ENCODE peak calls at places on chromosome 5, in eight cellular contexts. K, J, U, D, P, T, N and M are unnamed samples.

GRCh38 chr5:91170266-91170665 is 212.9 kb downstream of the ARRDC3 start:
- DNase-seq in K (no peak), J (no peak), U (peak; percentile 54), D (peak; percentile 74), P (peak; percentile 72), T (no peak), N (no peak), M (no peak)

GRCh38 chr5:10331341-10331796 is 22.1 kb upstream of the MARCHF6 start:
- DNase-seq in K (no peak), J (peak; percentile 58), U (peak; percentile 94), D (peak; percentile 81), P (no peak), T (no peak), N (no peak), M (no peak)

GRCh38 chr5:156256644-156257043 is 70.3 kb upstream of the SGCD start:
- DNase-seq in K (no peak), J (no peak), U (no peak), D (no peak), P (no peak), T (no peak), N (no peak), M (no peak)

GRCh38 chr5:172714491-172715420 is 56.2 kb downstream of the DUSP1 start:
- DNase-seq in K (peak; percentile 69), J (peak; percentile 93), U (peak; percentile 76), D (peak; percentile 47), P (peak; percentile 45), T (peak; percentile 69), N (peak; percentile 54), M (peak; percentile 64)

GRCh38 chr5:145957388-145957787 is 21.0 kb downstream of the SH3RF2 start:
- DNase-seq in K (no peak), J (no peak), U (no peak), D (no peak), P (no peak), T (no peak), N (no peak), M (no peak)

GRCh38 chr5:29550523-29550922 is 1643.0 kb upstream of the CDH6 start:
- DNase-seq in K (no peak), J (no peak), U (no peak), D (no peak), P (no peak), T (no peak), N (no peak), M (no peak)

GRCh38 chr5:77087484-77088291 is 603 bp upstream of the ZBED3 start:
- DNase-seq in K (no peak), J (peak; percentile 32), U (peak; percentile 81), D (peak; percentile 23), P (no peak), T (no peak), N (no peak), M (no peak)

GRCh38 chr5:34467436-34467835 is 188.7 kb upstream of the RAI14 start:
- DNase-seq in K (no peak), J (no peak), U (no peak), D (no peak), P (no peak), T (no peak), N (no peak), M (no peak)

GRCh38 chr5:96651948-96652753 is 10.0 kb upstream of the CAST start:
- DNase-seq in K (no peak), J (no peak), U (no peak), D (no peak), P (no peak), T (no peak), N (no peak), M (no peak)

GRCh38 chr5:111755942-111756353 is 1.0 kb downstream of the NREP start:
- DNase-seq in K (no peak), J (peak; percentile 33), U (peak; percentile 67), D (peak; percentile 67), P (no peak), T (no peak), N (no peak), M (no peak)

GRCh38 chr5:74865293-74865798 is 841 bp downstream of the FAM169A start:
- DNase-seq in K (no peak), J (no peak), U (no peak), D (no peak), P (no peak), T (no peak), N (no peak), M (peak; percentile 48)
- H3K27ac ChIP-seq in K (peak overlapping the region; percentile 90), J (no peak overlapping the region), U (peak overlapping the region; percentile 74), D (no peak overlapping the region), P (peak overlapping the region; percentile 60), T (no peak overlapping the region), N (peak overlapping the region; percentile 84), M (peak overlapping the region; percentile 71)

DNA sequence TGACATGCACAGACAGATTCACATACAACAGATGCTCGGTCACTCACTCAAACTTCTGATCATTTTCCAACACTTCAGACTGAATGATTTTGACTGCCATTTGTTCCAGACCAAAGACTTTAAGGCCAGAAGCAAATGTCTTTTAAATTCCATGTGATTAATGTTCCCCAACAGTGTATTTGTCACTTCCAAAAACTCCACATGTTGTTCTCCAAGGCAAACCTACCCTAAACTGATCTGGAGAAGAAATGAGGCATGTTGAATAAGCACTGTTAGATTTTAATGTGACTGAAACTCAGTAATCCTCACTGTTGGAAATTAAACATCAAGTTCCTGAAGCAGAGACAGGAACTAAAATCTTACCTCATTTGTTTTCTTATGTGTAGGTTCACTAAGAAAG is 366.7 kb downstream of the GABRG2 start:
- DNase-seq in K (no peak), J (no peak), U (no peak), D (no peak), P (no peak), T (no peak), N (no peak), M (no peak)
- H3K27ac ChIP-seq in K (no peak overlapping the region), J (no peak overlapping the region), U (no peak overlapping the region), D (no peak overlapping the region), P (no peak overlapping the region), T (no peak overlapping the region), N (no peak overlapping the region), M (no peak overlapping the region)

DNA sequence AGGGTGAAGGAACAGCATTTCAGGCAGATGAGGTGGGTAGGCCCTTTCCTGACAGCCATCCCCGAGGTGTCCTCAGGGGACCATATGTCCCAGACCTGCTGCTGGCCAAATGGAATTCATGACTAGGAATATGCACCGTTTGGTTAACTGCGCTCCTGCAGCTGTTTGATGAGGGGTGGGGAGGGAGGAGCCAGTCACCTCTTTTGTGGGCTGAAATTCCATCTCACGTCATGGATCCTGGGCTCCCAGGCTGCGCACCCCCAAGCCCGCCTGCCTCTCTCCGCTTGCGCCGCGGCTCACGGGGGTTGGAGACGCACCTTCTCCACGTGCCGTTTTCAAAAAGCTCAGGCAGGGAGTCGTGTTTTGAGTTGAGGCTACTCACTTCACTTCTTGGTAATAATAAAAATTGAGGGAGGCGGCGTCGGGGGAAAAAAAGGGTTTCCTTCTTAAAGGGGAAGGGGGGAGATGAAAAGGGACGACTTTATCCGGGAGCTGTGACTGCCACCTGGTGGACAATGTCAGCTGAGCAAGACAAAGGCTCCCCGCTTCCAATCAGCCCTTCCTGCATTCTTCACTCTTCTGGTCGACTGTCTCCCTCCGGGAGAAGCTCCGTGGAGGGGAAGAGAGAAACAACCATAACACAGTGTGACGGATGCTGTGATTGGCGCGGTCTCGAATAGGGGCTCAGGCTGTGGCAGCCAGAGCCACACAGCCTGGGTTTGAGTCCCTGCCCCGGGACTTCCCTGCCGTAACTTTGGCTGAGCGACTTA is 15.9 kb upstream of the C5orf47 start:
- DNase-seq in K (peak; percentile 80), J (peak; percentile 93), U (peak; percentile 88), D (peak; percentile 68), P (peak; percentile 54), T (peak; percentile 76), N (peak; percentile 33), M (peak; percentile 51)
- H3K27ac ChIP-seq in K (peak overlapping the region; percentile 60), J (no peak overlapping the region), U (peak overlapping the region; percentile 34), D (no peak overlapping the region), P (no peak overlapping the region), T (no peak overlapping the region), N (no peak overlapping the region), M (peak overlapping the region; percentile 63)

DNA sequence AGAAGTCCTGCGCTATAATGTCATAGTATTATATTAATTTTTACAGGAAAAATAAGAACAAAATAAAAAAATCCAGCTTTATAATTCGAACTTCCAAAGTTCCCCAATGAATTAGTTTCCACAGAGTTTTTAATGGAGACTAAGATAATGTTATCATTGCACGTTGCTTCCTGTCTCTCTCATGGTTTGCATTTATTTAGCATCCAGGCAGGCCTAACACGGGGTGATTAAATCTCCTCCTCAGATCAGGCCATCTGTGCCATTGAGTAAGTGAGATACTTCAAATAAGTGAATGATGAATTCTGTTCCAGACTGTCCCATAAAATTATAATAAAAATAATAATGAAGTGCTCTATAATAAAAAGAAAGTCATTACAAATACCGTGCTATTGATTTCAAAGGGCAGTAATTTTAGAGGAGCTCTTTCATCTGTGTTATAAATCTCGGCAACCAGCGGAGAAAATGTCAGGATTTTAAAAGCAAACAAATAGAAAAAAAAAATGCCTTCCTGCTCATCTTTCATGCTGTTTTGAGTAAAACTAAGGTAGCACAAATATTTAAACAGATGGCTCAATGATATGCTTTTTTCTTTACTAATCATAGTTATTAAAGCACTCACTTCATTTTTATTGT is 570.6 kb upstream of the ZNF608 start:
- DNase-seq in K (no peak), J (no peak), U (no peak), D (no peak), P (no peak), T (no peak), N (no peak), M (no peak)
- H3K27ac ChIP-seq in K (peak overlapping the region; percentile 58), J (no peak overlapping the region), U (no peak overlapping the region), D (no peak overlapping the region), P (no peak overlapping the region), T (no peak overlapping the region), N (no peak overlapping the region), M (no peak overlapping the region)

GRCh38 chr5:126364206-126364902 is 58.9 kb upstream of the GRAMD2B start:
- DNase-seq in K (no peak), J (no peak), U (no peak), D (no peak), P (no peak), T (no peak), N (no peak), M (no peak)

GRCh38 chr5:126363658-126364057 is 59.6 kb upstream of the GRAMD2B start:
- DNase-seq in K (no peak), J (no peak), U (peak; percentile 59), D (no peak), P (peak; percentile 76), T (no peak), N (no peak), M (no peak)

GRCh38 chr5:126368239-126368812 is 54.9 kb upstream of the GRAMD2B start:
- DNase-seq in K (no peak), J (no peak), U (no peak), D (no peak), P (peak; percentile 95), T (no peak), N (peak; percentile 73), M (no peak)

GRCh38 chr5:126365446-126366198 is 57.6 kb upstream of the GRAMD2B start:
- DNase-seq in K (no peak), J (no peak), U (peak; percentile 66), D (no peak), P (no peak), T (no peak), N (no peak), M (no peak)

DNA sequence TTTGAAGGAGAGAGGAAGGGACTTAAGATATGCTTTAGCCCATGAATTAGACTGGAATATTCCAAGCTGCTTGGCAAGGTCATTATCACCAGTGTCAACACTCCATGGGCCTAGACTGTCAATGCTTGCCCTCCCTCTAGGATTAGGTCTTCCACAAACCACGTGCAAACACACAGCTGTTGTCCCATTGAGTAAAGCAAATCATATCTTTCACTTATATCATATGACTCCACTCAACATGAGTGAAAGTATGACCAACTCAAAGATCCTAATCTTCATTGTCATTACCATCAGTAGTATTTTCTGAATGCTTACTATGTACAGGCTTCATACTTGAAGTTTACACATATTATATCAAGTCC is 57.0 kb upstream of the GRAMD2B start:
- DNase-seq in K (no peak), J (no peak), U (no peak), D (no peak), P (peak; percentile 74), T (no peak), N (no peak), M (no peak)
- H3K27ac ChIP-seq in K (no peak overlapping the region), J (no peak overlapping the region), U (no peak overlapping the region), D (no peak overlapping the region), P (no peak overlapping the region), T (no peak overlapping the region), N (no peak overlapping the region), M (no peak overlapping the region)